ENCODE peak calls at places on chromosomes 4 and X, in five cellular contexts. U is CD4-positive, alpha-beta memory T cell; M is breast epithelium; R is MM.1S; K is prostate gland. H is an unnamed sample.

GRCh38 chr4:138034871-138035270 is 207.3 kb downstream of the SLC7A11 start:
- DNase-seq in U (no peak), M (no peak), R (no peak), K (no peak), H (no peak)

GRCh38 chr4:54281060-54281781 is 52.1 kb downstream of the PDGFRA start:
- DNase-seq in U (no peak), M (peak; percentile 56), R (no peak), K (peak; percentile 90), H (no peak)

GRCh38 chr4:38189445-38189844 is 229.2 kb downstream of the PTTG2 start:
- DNase-seq in U (no peak), M (no peak), R (no peak), K (no peak), H (no peak)

GRCh38 chr4:144449623-144450022 is 196.3 kb upstream of the HHIP start:
- DNase-seq in U (no peak), M (no peak), R (no peak), K (no peak), H (no peak)

GRCh38 chr4:112516401-112517066 is 554 bp upstream of the NEUROG2 start:
- DNase-seq in U (no peak), M (no peak), R (peak; percentile 54), K (no peak), H (no peak)

GRCh38 chr4:135672202-135672601 is 1470.6 kb upstream of the PABPC4L start:
- DNase-seq in U (no peak), M (no peak), R (no peak), K (no peak), H (no peak)

GRCh38 chr4:147678796-147679549 is 5.0 kb downstream of the PRMT9 start:
- DNase-seq in U (no peak), M (no peak), R (peak; percentile 31), K (no peak), H (no peak)

GRCh38 chr4:53558061-53558801 is 33.1 kb downstream of the LNX1 start:
- DNase-seq in U (no peak), M (no peak), R (no peak), K (no peak), H (no peak)

GRCh38 chr4:54513231-54513630 is 144.5 kb upstream of the KIT start:
- DNase-seq in U (no peak), M (peak; percentile 20), R (no peak), K (no peak), H (no peak)

GRCh38 chr4:80201326-80202151 is 4.2 kb downstream of the PRDM8 start:
- DNase-seq in U (peak; percentile 87), M (no peak), R (no peak), K (no peak), H (no peak)

GRCh38 chr4:141563721-141564120 is 72.7 kb upstream of the IL15 start:
- DNase-seq in U (no peak), M (no peak), R (no peak), K (no peak), H (no peak)

GRCh38 chr4:76212851-76213414 is 691 bp downstream of the SCARB2 start:
- DNase-seq in U (peak; percentile 76), M (no peak), R (peak; percentile 73), K (no peak), H (no peak)

GRCh38 chr4:40546972-40547371 is 82.7 kb downstream of the RBM47 start:
- DNase-seq in U (no peak), M (no peak), R (no peak), K (no peak), H (no peak)

GRCh38 chrX:55008571-55009358 is 8.6 kb downstream of the APEX2 start:
- DNase-seq in U (no peak), M (no peak), R (no peak), K (no peak), H (no peak)
- H3K27ac ChIP-seq in U (no peak overlapping the region), M (peak overlapping the region; percentile 76), R (no peak overlapping the region), K (no peak overlapping the region), H (no peak overlapping the region)

GRCh38 chr4:185740471-185740873 is 71.5 kb downstream of the SORBS2 start:
- DNase-seq in U (no peak), M (no peak), R (no peak), K (no peak), H (no peak)
- H3K27ac ChIP-seq in U (no peak overlapping the region), M (peak overlapping the region; percentile 26), R (no peak overlapping the region), K (no peak overlapping the region), H (no peak overlapping the region)

GRCh38 chrX:73849054-73849453 is 286.1 kb downstream of the CHIC1 start:
- DNase-seq in U (no peak), M (no peak), R (no peak), K (no peak), H (no peak)
- H3K27ac ChIP-seq in U (no peak overlapping the region), M (no peak overlapping the region), R (no peak overlapping the region), K (no peak overlapping the region), H (no peak overlapping the region)

DNA sequence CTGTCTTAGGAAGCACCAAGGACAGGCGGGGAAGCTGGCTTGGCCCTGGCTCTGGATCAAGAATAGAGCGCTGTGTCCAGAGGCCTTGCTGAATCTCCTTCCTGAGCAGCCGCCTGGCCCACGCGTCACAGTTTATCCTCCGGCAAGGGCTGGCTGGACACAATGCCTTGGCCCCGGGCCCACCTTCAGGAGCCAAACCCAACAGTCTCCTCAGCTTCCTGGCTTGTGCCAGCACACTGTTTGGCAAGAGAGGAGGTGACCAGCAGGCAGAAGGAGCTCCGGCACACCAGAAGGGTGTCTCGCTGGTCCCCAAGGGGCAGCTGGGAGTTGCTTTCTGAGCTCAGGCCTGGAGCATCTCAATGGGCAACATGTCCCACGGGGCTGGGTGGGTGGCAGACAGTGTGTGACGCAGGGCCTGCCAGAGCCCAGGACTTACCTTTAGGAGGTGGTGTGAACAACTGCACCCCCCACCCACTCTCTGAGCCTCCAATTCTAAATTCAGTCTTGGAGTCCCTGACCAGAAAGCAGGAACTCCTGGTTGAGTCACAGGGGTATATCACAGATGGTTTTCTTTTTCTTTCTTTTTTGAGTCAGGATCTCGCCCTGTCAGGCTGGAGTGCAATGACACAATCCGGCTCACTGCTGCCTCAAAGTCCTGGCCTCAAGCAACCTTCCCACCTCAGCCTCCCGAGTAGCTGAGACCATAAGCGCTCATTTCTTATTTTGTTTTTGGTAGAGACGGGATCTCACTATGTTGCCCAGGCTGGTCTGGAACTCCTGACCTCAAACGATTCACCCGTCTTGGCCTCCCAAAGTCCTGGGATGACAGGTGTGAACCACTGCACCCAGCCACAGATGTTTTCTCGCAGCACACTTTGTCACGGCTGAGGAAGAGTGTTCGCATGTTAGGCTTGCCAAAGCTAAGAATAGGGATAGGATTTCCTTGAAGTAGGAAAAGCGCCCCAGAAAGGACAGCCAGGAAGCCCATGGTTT is 361.2 kb downstream of the BCOR start:
- DNase-seq in U (no peak), M (peak; percentile 87), R (no peak), K (peak; percentile 83), H (no peak)
- H3K27ac ChIP-seq in U (no peak overlapping the region), M (no peak overlapping the region), R (no peak overlapping the region), K (peak overlapping the region; percentile 41), H (no peak overlapping the region)

GRCh38 chrX:13716905-13717304 is 17.5 kb downstream of the TRAPPC2 start:
- DNase-seq in U (peak; percentile 82), M (no peak), R (peak; percentile 22), K (no peak), H (no peak)

GRCh38 chrX:13721371-13721770 is 13.0 kb downstream of the TRAPPC2 start:
- DNase-seq in U (no peak), M (no peak), R (no peak), K (no peak), H (no peak)

GRCh38 chrX:13719192-13719856 is 15.1 kb downstream of the TRAPPC2 start:
- DNase-seq in U (no peak), M (no peak), R (no peak), K (no peak), H (no peak)

GRCh38 chrX:13716455-13716854 is 18.0 kb downstream of the TRAPPC2 start:
- DNase-seq in U (peak; percentile 41), M (no peak), R (no peak), K (no peak), H (no peak)

GRCh38 chrX:13717697-13718483 is 16.5 kb downstream of the TRAPPC2 start:
- DNase-seq in U (no peak), M (no peak), R (no peak), K (no peak), H (no peak)
- H3K27ac ChIP-seq in U (no peak overlapping the region), M (peak overlapping the region; percentile 1), R (no peak overlapping the region), K (no peak overlapping the region), H (no peak overlapping the region)

GRCh38 chr4:22471999-22472434 is 43.8 kb downstream of the ADGRA3 start:
- DNase-seq in U (no peak), M (no peak), R (no peak), K (no peak), H (no peak)

GRCh38 chr4:22476011-22476410 is 39.9 kb downstream of the ADGRA3 start:
- DNase-seq in U (no peak), M (no peak), R (no peak), K (no peak), H (no peak)

GRCh38 chr4:22474636-22475310 is 41.1 kb downstream of the ADGRA3 start:
- DNase-seq in U (no peak), M (no peak), R (no peak), K (no peak), H (no peak)

GRCh38 chr4:22471419-22471818 is 44.4 kb downstream of the ADGRA3 start:
- DNase-seq in U (no peak), M (no peak), R (no peak), K (no peak), H (no peak)

GRCh38 chr4:22473268-22473667 is 42.6 kb downstream of the ADGRA3 start:
- DNase-seq in U (no peak), M (no peak), R (no peak), K (no peak), H (no peak)
- H3K27ac ChIP-seq in U (no peak overlapping the region), M (no peak overlapping the region), R (no peak overlapping the region), K (no peak overlapping the region), H (no peak overlapping the region)

GRCh38 chr4:72374156-72374555 is 194.9 kb downstream of the ADAMTS3 start:
- DNase-seq in U (no peak), M (no peak), R (no peak), K (no peak), H (no peak)
- H3K27ac ChIP-seq in U (no peak overlapping the region), M (no peak overlapping the region), R (no peak overlapping the region), K (no peak overlapping the region), H (no peak overlapping the region)

GRCh38 chr4:26050212-26050643 is 136.2 kb downstream of the SMIM20 start:
- DNase-seq in U (no peak), M (no peak), R (no peak), K (no peak), H (peak; percentile 26)

GRCh38 chr4:26049447-26049846 is 135.4 kb downstream of the SMIM20 start:
- DNase-seq in U (no peak), M (no peak), R (no peak), K (no peak), H (no peak)

GRCh38 chr4:26047795-26048194 is 133.8 kb downstream of the SMIM20 start:
- DNase-seq in U (no peak), M (no peak), R (no peak), K (no peak), H (no peak)

GRCh38 chr4:26048378-26048882 is 134.4 kb downstream of the SMIM20 start:
- DNase-seq in U (no peak), M (peak; percentile 38), R (no peak), K (peak; percentile 34), H (no peak)

DNA sequence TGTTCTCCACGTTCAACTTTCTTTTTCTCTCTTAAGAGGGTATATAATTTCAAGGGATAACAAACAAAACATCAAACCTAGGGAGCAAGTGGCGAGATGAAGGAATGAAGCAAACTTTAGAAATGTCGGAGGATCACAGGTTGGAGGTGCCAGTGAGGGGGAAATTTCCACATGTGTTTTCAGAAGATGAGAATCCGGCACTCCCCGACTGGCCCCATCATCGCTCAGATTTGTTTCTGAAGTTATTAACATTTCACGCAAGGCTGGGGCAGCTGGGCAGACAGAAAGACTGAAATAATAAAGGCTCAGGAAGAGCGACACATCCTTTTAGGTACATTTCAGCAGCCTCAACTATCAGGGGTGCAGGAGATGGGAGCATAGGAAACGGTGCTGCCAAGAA is 134.9 kb downstream of the SMIM20 start:
- DNase-seq in U (no peak), M (no peak), R (no peak), K (no peak), H (no peak)
- H3K27ac ChIP-seq in U (no peak overlapping the region), M (peak overlapping the region; percentile 96), R (no peak overlapping the region), K (peak overlapping the region; percentile 47), H (no peak overlapping the region)